ENCODE peak calls at places on chromosomes 7 and 10, in four cellular contexts. B, K, J and N are unnamed samples.

GRCh38 chr10:11313463-11313862 is 295.8 kb downstream of the CELF2 start:
- DNase-seq in J (no peak), K (no peak), B (no peak), N (no peak)

GRCh38 chr7:118109607-118110006 is 74.4 kb upstream of the LSM8 start:
- DNase-seq in J (no peak), B (no peak), K (peak), N (no peak)

GRCh38 chr10:5547934-5548660 is 23.3 kb downstream of the CALML3 start:
- DNase-seq in B (no peak), K (peak), J (no peak), N (no peak)

GRCh38 chr7:126803990-126804389 is 448.8 kb downstream of the GRM8 start:
- DNase-seq in J (no peak), B (no peak), K (no peak), N (no peak)

GRCh38 chr10:4472190-4472904 is 353.7 kb upstream of the AKR1E2 start:
- DNase-seq in B (no peak), K (no peak), J (no peak), N (no peak)

GRCh38 chr7:86667732-86668131 is 24.0 kb downstream of the GRM3 start:
- DNase-seq in B (no peak), J (no peak), K (no peak), N (peak)

GRCh38 chr7:135774284-135774683 is 25.7 kb upstream of the FAM180A start:
- DNase-seq in J (no peak), B (no peak), K (peak), N (no peak)

GRCh38 chr10:114881916-114882315 is 56.1 kb upstream of the TRUB1 start:
- DNase-seq in K (no peak), B (no peak), J (no peak), N (no peak)

GRCh38 chr10:119139464-119140067 is 25.9 kb downstream of the SFXN4 start:
- DNase-seq in J (peak), B (no peak), K (peak), N (peak)

GRCh38 chr7:83594076-83594475 is 54.9 kb downstream of the SEMA3E start:
- DNase-seq in J (no peak), K (no peak), B (no peak), N (no peak)
- TF ChIP-seq ETV6 in J (no peak), K (no peak), B (no peak), N (no peak)

GRCh38 chr10:16470747-16471146 is 33.9 kb downstream of the PTER start:
- DNase-seq in B (no peak), J (peak), K (no peak), N (no peak)
- TF ChIP-seq ETV6 in B (no peak), J (no peak), K (no peak), N (no peak)

DNA sequence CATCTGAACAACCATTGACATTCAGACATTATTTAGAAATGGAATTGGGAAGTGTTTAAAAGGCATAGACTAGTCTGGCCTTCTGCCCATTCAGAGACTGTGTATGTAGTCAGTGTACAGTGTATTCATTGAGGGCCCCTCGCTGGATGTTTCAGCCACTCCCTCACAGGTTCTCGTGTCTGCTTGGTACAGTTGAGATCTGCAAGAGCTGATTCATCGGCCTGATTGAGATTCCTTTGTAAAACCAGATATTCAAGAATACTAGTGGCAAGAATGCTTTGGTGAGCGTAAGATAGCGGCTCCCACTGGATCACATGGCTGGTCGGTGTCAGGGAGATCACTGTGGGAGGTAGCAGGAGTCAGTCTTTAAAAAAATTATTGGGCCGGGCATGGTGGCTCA is 119.5 kb downstream of the TCF7L2 start:
- DNase-seq in J (no peak), B (no peak), K (no peak), N (no peak)
- TF ChIP-seq ETV6 in J (no peak), B (no peak), K (no peak), N (no peak)

DNA sequence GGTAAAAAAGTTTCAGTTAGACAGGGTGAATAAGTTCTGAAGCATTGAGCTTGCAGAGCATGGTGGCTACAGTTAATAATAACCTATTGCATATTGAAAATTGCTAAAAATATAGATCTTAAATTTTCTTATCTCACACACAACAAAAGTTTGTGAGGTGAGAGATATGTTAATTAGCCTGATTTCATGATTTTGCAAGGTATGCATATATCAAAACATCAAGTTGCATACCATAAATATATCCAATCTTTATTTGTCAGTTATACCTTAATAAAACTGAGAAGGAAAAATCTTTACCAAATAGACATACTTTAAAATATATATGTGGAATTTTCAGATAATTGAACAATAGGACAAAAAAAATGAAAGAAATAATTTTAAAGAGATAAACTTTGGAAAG is 16.6 kb downstream of the TAC1 start:
- DNase-seq in J (no peak), B (no peak), K (no peak), N (no peak)
- TF ChIP-seq ETV6 in J (no peak), B (no peak), K (no peak), N (no peak)

GRCh38 chr7:80439894-80440811 is 71.7 kb downstream of the GNAT3 start:
- DNase-seq in K (no peak), J (no peak), B (no peak), N (no peak)
- TF ChIP-seq ETV6 in K (no peak), J (no peak), B (no peak), N (no peak)

DNA sequence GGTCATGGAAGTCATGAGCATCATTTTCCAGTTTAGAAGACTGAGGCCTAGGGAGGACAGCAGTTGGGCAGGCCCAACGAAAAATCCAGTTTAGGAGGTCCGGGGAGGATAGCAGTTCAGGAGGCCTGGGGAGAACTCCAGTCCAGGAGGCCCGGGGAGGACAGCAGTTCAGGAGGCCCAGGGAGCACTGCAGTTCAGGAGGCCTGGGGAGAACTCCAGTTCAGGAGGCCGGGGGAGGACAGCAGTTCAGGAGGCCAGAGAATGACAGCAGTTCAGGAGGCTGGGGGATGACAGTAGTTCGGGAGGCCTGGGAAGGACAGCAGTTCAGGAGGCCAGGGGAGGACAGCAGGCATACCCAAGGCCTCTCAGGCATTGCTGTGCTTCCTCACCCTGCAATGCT is 453.4 kb downstream of the LRMDA start:
- DNase-seq in J (no peak), B (no peak), K (no peak), N (no peak)
- TF ChIP-seq ETV6 in J (no peak), B (no peak), K (no peak), N (no peak)